ENCODE peak calls at places on chromosome 14, in six cellular contexts. K is fibroblast of lung, Q is right atrium auricular region, B is adrenal gland, N is brain microvascular endothelial cell, S is PC-9. H is an unnamed sample.

GRCh38 chr14:54787263-54787662 is 115.4 kb downstream of the GCH1 start:
- DNase-seq in K (no peak), Q (no peak), B (no peak), N (no peak), S (no peak), H (no peak)

GRCh38 chr14:65419593-65420252 is 7.2 kb downstream of the FUT8 start:
- DNase-seq in K (no peak), Q (no peak), B (no peak), N (no peak), S (peak), H (no peak)

GRCh38 chr14:74296037-74296467 is 6.7 kb downstream of the ABCD4 start:
- DNase-seq in K (no peak), Q (no peak), B (no peak), N (no peak), S (no peak), H (no peak)

GRCh38 chr14:21671371-21671770 is 2.2 kb downstream of the OR4E1 start:
- DNase-seq in K (no peak), Q (no peak), B (no peak), N (no peak), S (no peak), H (no peak)

GRCh38 chr14:95018845-95019244 is 138.5 kb downstream of the DICER1 start:
- DNase-seq in K (peak), Q (peak), B (no peak), N (no peak), S (no peak), H (no peak)

GRCh38 chr14:51283402-51283825 is 43.4 kb downstream of the TMX1 start:
- DNase-seq in K (peak), Q (no peak), B (no peak), N (peak), S (peak), H (peak)

GRCh38 chr14:100548295-100548655 is 38.9 kb downstream of the BEGAIN start:
- DNase-seq in K (no peak), Q (no peak), B (no peak), N (no peak), S (no peak), H (no peak)

GRCh38 chr14:64502476-64503183 is 1.0 kb downstream of the ZBTB25 start:
- DNase-seq in K (peak), Q (no peak), B (peak), N (no peak), S (peak), H (peak)

GRCh38 chr14:57057803-57058202 is 210.9 kb downstream of the EXOC5 start:
- DNase-seq in K (no peak), Q (no peak), B (no peak), N (no peak), S (peak), H (peak)

GRCh38 chr14:94775875-94776217 is 5.9 kb upstream of the GSC start:
- DNase-seq in K (no peak), Q (no peak), B (no peak), N (no peak), S (no peak), H (no peak)

GRCh38 chr14:22794533-22794932 is 20.7 kb downstream of the SLC7A7 start:
- DNase-seq in K (no peak), Q (no peak), B (no peak), N (no peak), S (no peak), H (no peak)
- H3K4me3 ChIP-seq in K (no peak), Q (no peak), B (no peak), N (no peak), S (no peak), H (no peak)

GRCh38 chr14:58362798-58363412 is 32.8 kb upstream of the TOMM20L start:
- DNase-seq in K (peak), Q (no peak), B (no peak), N (no peak), S (no peak), H (peak)
- TF ChIP-seq CTCF in K (no peak), Q (peak), B (no peak), N (peak), S (peak), H (peak)

GRCh38 chr14:88612981-88613380 is 50.1 kb downstream of the ZC3H14 start:
- DNase-seq in K (peak), Q (no peak), B (no peak), N (no peak), S (no peak), H (no peak)
- H3K4me3 ChIP-seq in K (no peak), Q (no peak), B (no peak), N (no peak), S (no peak), H (no peak)

GRCh38 chr14:68495101-68495637 is 297.7 kb downstream of the ZFP36L1 start:
- DNase-seq in K (no peak), Q (no peak), B (peak), N (no peak), S (no peak), H (peak)

GRCh38 chr14:68487805-68488590 is 304.9 kb downstream of the ZFP36L1 start:
- DNase-seq in K (no peak), Q (no peak), B (no peak), N (peak), S (peak), H (peak)

GRCh38 chr14:68495638-68496114 is 297.2 kb downstream of the ZFP36L1 start:
- DNase-seq in K (no peak), Q (no peak), B (no peak), N (no peak), S (no peak), H (peak)

GRCh38 chr14:68492889-68493288 is 300.0 kb downstream of the ZFP36L1 start:
- DNase-seq in K (no peak), Q (no peak), B (no peak), N (no peak), S (no peak), H (no peak)

DNA sequence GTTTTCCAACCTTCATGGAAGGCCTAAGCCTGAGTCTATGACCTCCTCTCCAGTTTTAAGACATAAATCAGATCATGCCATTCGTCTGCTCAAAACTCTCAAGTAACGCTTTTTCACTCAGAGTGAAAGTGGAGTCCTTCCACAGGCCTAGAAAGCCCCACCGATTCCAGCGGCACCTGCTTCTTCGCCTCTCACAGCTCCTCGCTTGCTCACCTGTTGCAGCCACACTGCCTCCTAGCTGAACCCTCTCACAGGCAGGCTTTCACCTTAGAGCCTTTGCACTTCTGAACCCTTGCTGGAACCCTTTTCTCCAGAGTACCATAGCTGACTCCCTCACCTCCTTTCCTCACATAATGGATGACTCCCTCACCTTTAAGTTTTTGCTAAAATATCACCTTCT is 301.1 kb downstream of the ZFP36L1 start:
- DNase-seq in K (no peak), Q (no peak), B (no peak), N (no peak), S (no peak), H (no peak)
- TF ChIP-seq CTCF in K (no peak), Q (no peak), B (no peak), N (no peak), S (no peak), H (no peak)